ENCODE peak calls at places on chromosomes 16 and 17, in nine cellular contexts. A is thoracic aorta; D is activated T-helper 1 cell treated with anti-CD3 and anti-CD28 coated beads, Interleukin-2, amount 50 U/mL, for 16 hours; Y is esophagus muscularis mucosa; S is ELR; K is tibial artery; R is hepatic stellate cell; V is RCC 7860; E is activated naive CD4-positive, alpha-beta T cell treated with anti-CD3 and anti-CD28 coated beads for 36 hours. J is an unnamed sample.
A peak's percentile ranks its signal among the peaks of the same experiment; 100 is the strongest.

GRCh38 chr17:7515912-7516610 is 31.9 kb downstream of the POLR2A start:
- DNase-seq in R (no peak), A (no peak), V (no peak), E (no peak), Y (no peak), D (no peak), S (no peak), K (no peak), J (no peak)

GRCh38 chr17:4837471-4838305 is 4.5 kb downstream of the MINK1 start:
- DNase-seq in V (no peak), E (no peak), D (no peak), R (no peak), K (no peak), S (no peak), A (no peak), Y (no peak), J (no peak)

GRCh38 chr17:75093543-75094158 is 5.9 kb downstream of the SLC16A5 start:
- DNase-seq in R (no peak), S (no peak), V (no peak), E (no peak), D (no peak), Y (no peak), K (no peak), A (no peak), J (no peak)

GRCh38 chr16:3637371-3637923 is 17.0 kb upstream of the DNASE1 start:
- DNase-seq in A (no peak), R (no peak), S (no peak), D (no peak), E (peak; percentile 64), K (no peak), Y (no peak), V (no peak), J (no peak)

GRCh38 chr16:89319883-89320716 is 102.6 kb downstream of the ZNF778 start:
- DNase-seq in V (peak; percentile 80), D (no peak), A (peak; percentile 64), S (peak; percentile 96), Y (no peak), E (peak; percentile 50), R (peak; percentile 94), K (no peak), J (no peak)

GRCh38 chr17:45846646-45847045 is 2.0 kb downstream of the SPPL2C start:
- DNase-seq in V (no peak), K (no peak), Y (no peak), S (no peak), E (no peak), D (no peak), R (no peak), A (no peak), J (no peak)

GRCh38 chr17:79650283-79650682 is 39.4 kb upstream of the RBFOX3 start:
- DNase-seq in V (no peak), R (no peak), K (no peak), Y (no peak), S (no peak), A (no peak), E (no peak), D (no peak), J (no peak)

GRCh38 chr17:17830269-17830567 is 6.6 kb downstream of the SREBF1 start:
- DNase-seq in S (no peak), K (no peak), D (no peak), E (no peak), R (no peak), V (no peak), A (no peak), Y (no peak), J (no peak)

GRCh38 chr16:11354733-11355574 is 9.7 kb downstream of the RMI2 start:
- DNase-seq in V (no peak), R (no peak), K (no peak), D (peak; percentile 48), Y (no peak), E (peak; percentile 91), S (no peak), A (no peak), J (no peak)

GRCh38 chr17:42422412-42422957 is 571 bp downstream of the CAVIN1 start:
- DNase-seq in S (peak; percentile 63), R (no peak), E (peak; percentile 46), V (no peak), K (no peak), Y (no peak), A (no peak), D (no peak), J (no peak)

GRCh38 chr17:32631341-32632109 is 144.7 kb downstream of the CDK5R1 start:
- DNase-seq in A (no peak), S (no peak), K (no peak), D (no peak), V (no peak), R (no peak), E (no peak), Y (no peak), J (no peak)

GRCh38 chr17:2383628-2384167 is 17.2 kb downstream of the MNT start:
- DNase-seq in Y (no peak), D (no peak), V (no peak), E (no peak), R (no peak), A (no peak), K (no peak), S (no peak), J (no peak)

GRCh38 chr16:4801962-4802658 is at the start of gene ROGDI:
- DNase-seq in V (peak; percentile 58), R (peak; percentile 52), K (peak; percentile 66), Y (peak; percentile 96), E (peak; percentile 81), D (peak; percentile 69), S (peak; percentile 63), A (peak; percentile 26), J (no peak)

GRCh38 chr17:14042411-14042810 is 26.9 kb upstream of the COX10 start:
- DNase-seq in Y (no peak), D (no peak), E (no peak), K (no peak), A (no peak), R (no peak), S (no peak), V (no peak), J (no peak)

GRCh38 chr16:31253642-31254045 is 6.1 kb upstream of the ITGAM start:
- DNase-seq in R (no peak), V (no peak), E (peak; percentile 73), S (peak; percentile 4), K (peak; percentile 45), A (peak; percentile 5), Y (no peak), D (no peak), J (no peak)

GRCh38 chr17:40763752-40764151 is 8.2 kb downstream of the KRT26 start:
- DNase-seq in R (no peak), D (no peak), K (no peak), E (no peak), Y (no peak), S (no peak), A (no peak), V (no peak), J (no peak)

GRCh38 chr16:67883872-67884261 is 818 bp upstream of the NRN1L start:
- DNase-seq in D (peak; percentile 55), E (peak; percentile 76), R (peak; percentile 89), K (peak; percentile 47), S (peak; percentile 63), Y (no peak), A (no peak), V (no peak), J (no peak)

GRCh38 chr17:58109197-58109596 is 26.0 kb downstream of the DYNLL2 start:
- DNase-seq in Y (no peak), R (no peak), E (no peak), S (no peak), V (no peak), A (no peak), D (no peak), K (no peak), J (no peak)

GRCh38 chr17:49984283-49984682 is 10.7 kb downstream of the DLX3 start:
- DNase-seq in S (no peak), V (no peak), R (no peak), Y (no peak), E (no peak), K (no peak), D (no peak), A (no peak), J (no peak)

GRCh38 chr16:66741131-66741900 is 10.1 kb downstream of the DYNC1LI2 start:
- DNase-seq in R (peak; percentile 77), Y (peak; percentile 96), S (peak; percentile 87), E (no peak), K (peak; percentile 95), A (peak; percentile 83), D (no peak), V (peak; percentile 61), J (peak; percentile 69)

GRCh38 chr17:35844547-35844946 is 24.1 kb downstream of the HEATR9 start:
- DNase-seq in Y (no peak), V (no peak), R (no peak), K (no peak), E (no peak), A (no peak), S (no peak), D (no peak), J (no peak)

GRCh38 chr17:42101513-42102292 is 3.4 kb upstream of the ZNF385C start:
- DNase-seq in K (peak; percentile 67), S (peak; percentile 77), D (peak; percentile 48), R (peak; percentile 81), A (peak; percentile 49), V (peak; percentile 39), E (peak; percentile 83), Y (no peak), J (no peak)

GRCh38 chr17:46212634-46213435 is 19.6 kb upstream of the KANSL1 start:
- DNase-seq in V (peak; percentile 48), Y (peak; percentile 92), K (peak; percentile 80), R (peak; percentile 83), S (peak; percentile 91), E (peak; percentile 78), A (peak; percentile 33), D (peak; percentile 7), J (peak; percentile 46)

GRCh38 chr16:14548933-14549788 is 80.9 kb downstream of the PARN start:
- DNase-seq in R (no peak), K (no peak), Y (no peak), S (no peak), A (no peak), E (no peak), D (no peak), V (no peak), J (no peak)

GRCh38 chr17:61454095-61454931 is 2.1 kb downstream of the TBX4 start:
- DNase-seq in A (no peak), V (no peak), K (no peak), D (no peak), Y (no peak), R (no peak), E (no peak), S (no peak), J (no peak)

GRCh38 chr16:18945233-18945632 is 19.0 kb upstream of the SMG1 start:
- DNase-seq in V (no peak), A (no peak), Y (no peak), K (no peak), S (no peak), E (no peak), D (no peak), R (no peak), J (no peak)

J was measured in HFF-Myc.